ENCODE peak calls at places on chromosomes 2 and 18, in four cellular contexts. One of them, this sample, is unnamed.

GRCh38 chr2:127154985-127155650 is 48.2 kb upstream of the BIN1 start:
- DNase-seq in ovary: peak; percentile 39
- DNase-seq in CD4-positive, CD25-positive, alpha-beta regulatory T cell: no peak
- DNase-seq in PC-3: no peak
- DNase-seq in this sample: no peak

GRCh38 chr2:53460347-53460746 is 307.3 kb upstream of the CHAC2 start:
- DNase-seq in ovary: no peak
- DNase-seq in CD4-positive, CD25-positive, alpha-beta regulatory T cell: no peak
- DNase-seq in PC-3: peak; percentile 51
- DNase-seq in this sample: no peak

GRCh38 chr2:51290725-51291124 is 258.8 kb upstream of the NRXN1 start:
- DNase-seq in ovary: no peak
- DNase-seq in CD4-positive, CD25-positive, alpha-beta regulatory T cell: no peak
- DNase-seq in PC-3: peak; percentile 36
- DNase-seq in this sample: no peak

GRCh38 chr18:55086931-55087330 is 127.7 kb upstream of the CCDC68 start:
- DNase-seq in ovary: no peak
- DNase-seq in CD4-positive, CD25-positive, alpha-beta regulatory T cell: no peak
- DNase-seq in PC-3: no peak
- DNase-seq in this sample: no peak

GRCh38 chr2:1872602-1873183 is 128.4 kb upstream of the PXDN start:
- DNase-seq in ovary: no peak
- DNase-seq in CD4-positive, CD25-positive, alpha-beta regulatory T cell: no peak
- DNase-seq in PC-3: no peak
- DNase-seq in this sample: no peak

GRCh38 chr2:3253913-3254437 is 123.6 kb downstream of the EIPR1 start:
- DNase-seq in ovary: no peak
- DNase-seq in CD4-positive, CD25-positive, alpha-beta regulatory T cell: no peak
- DNase-seq in PC-3: no peak
- DNase-seq in this sample: no peak

GRCh38 chr2:56127773-56128170 is 56.0 kb upstream of the CCDC85A start:
- DNase-seq in ovary: no peak
- DNase-seq in CD4-positive, CD25-positive, alpha-beta regulatory T cell: no peak
- DNase-seq in PC-3: no peak
- DNase-seq in this sample: no peak

GRCh38 chr2:64751286-64752260 is 97.9 kb upstream of the SERTAD2 start:
- DNase-seq in ovary: peak; percentile 99
- DNase-seq in CD4-positive, CD25-positive, alpha-beta regulatory T cell: no peak
- DNase-seq in PC-3: peak; percentile 98
- DNase-seq in this sample: peak; percentile 27

GRCh38 chr18:22346968-22347611 is 70.6 kb downstream of the CTAGE1 start:
- DNase-seq in ovary: peak; percentile 77
- DNase-seq in CD4-positive, CD25-positive, alpha-beta regulatory T cell: no peak
- DNase-seq in PC-3: no peak
- DNase-seq in this sample: peak; percentile 62

GRCh38 chr2:112154246-112155110 is 16.3 kb downstream of the FBLN7 start:
- DNase-seq in ovary: no peak
- DNase-seq in CD4-positive, CD25-positive, alpha-beta regulatory T cell: peak; percentile 71
- DNase-seq in PC-3: no peak
- DNase-seq in this sample: no peak

GRCh38 chr2:138432971-138433370 is 68.6 kb upstream of the SPOPL start:
- DNase-seq in ovary: no peak
- DNase-seq in CD4-positive, CD25-positive, alpha-beta regulatory T cell: no peak
- DNase-seq in PC-3: no peak
- DNase-seq in this sample: peak; percentile 49

GRCh38 chr2:144849612-144850011 is 329.7 kb upstream of the ZEB2 start:
- DNase-seq in ovary: no peak
- DNase-seq in CD4-positive, CD25-positive, alpha-beta regulatory T cell: no peak
- DNase-seq in PC-3: no peak
- DNase-seq in this sample: no peak

GRCh38 chr2:223285505-223286265 is 233.7 kb downstream of the KCNE4 start:
- DNase-seq in ovary: no peak
- DNase-seq in CD4-positive, CD25-positive, alpha-beta regulatory T cell: no peak
- DNase-seq in PC-3: no peak
- DNase-seq in this sample: no peak

GRCh38 chr2:30385327-30385726 is 61.7 kb upstream of the LCLAT1 start:
- DNase-seq in ovary: no peak
- DNase-seq in CD4-positive, CD25-positive, alpha-beta regulatory T cell: no peak
- DNase-seq in PC-3: peak; percentile 39
- DNase-seq in this sample: peak; percentile 40

GRCh38 chr18:58005036-58005435 is 39.0 kb upstream of the NEDD4L start:
- DNase-seq in ovary: no peak
- DNase-seq in CD4-positive, CD25-positive, alpha-beta regulatory T cell: no peak
- DNase-seq in PC-3: peak; percentile 48
- DNase-seq in this sample: peak; percentile 58

GRCh38 chr2:241863021-241863954 is 4.6 kb upstream of the PDCD1 start:
- DNase-seq in ovary: peak; percentile 72
- DNase-seq in CD4-positive, CD25-positive, alpha-beta regulatory T cell: no peak
- DNase-seq in PC-3: no peak
- DNase-seq in this sample: no peak

GRCh38 chr2:227890495-227891079 is 19.2 kb downstream of the DAW1 start:
- DNase-seq in ovary: no peak
- DNase-seq in CD4-positive, CD25-positive, alpha-beta regulatory T cell: peak; percentile 22
- DNase-seq in PC-3: peak; percentile 80
- DNase-seq in this sample: no peak

GRCh38 chr18:79754022-79754761 is 43.5 kb upstream of the KCNG2 start:
- DNase-seq in ovary: no peak
- DNase-seq in CD4-positive, CD25-positive, alpha-beta regulatory T cell: no peak
- DNase-seq in PC-3: no peak
- DNase-seq in this sample: no peak

GRCh38 chr2:49860170-49860569 is 705.9 kb upstream of the FSHR start:
- DNase-seq in ovary: no peak
- DNase-seq in CD4-positive, CD25-positive, alpha-beta regulatory T cell: no peak
- DNase-seq in PC-3: no peak
- DNase-seq in this sample: no peak

GRCh38 chr2:171345971-171346722 is 87.6 kb downstream of the METTL8 start:
- DNase-seq in ovary: no peak
- DNase-seq in CD4-positive, CD25-positive, alpha-beta regulatory T cell: no peak
- DNase-seq in PC-3: peak; percentile 53
- DNase-seq in this sample: no peak

GRCh38 chr2:233477548-233478433 is 88.8 kb downstream of the USP40 start:
- DNase-seq in ovary: no peak
- DNase-seq in CD4-positive, CD25-positive, alpha-beta regulatory T cell: no peak
- DNase-seq in PC-3: no peak
- DNase-seq in this sample: no peak

GRCh38 chr18:9705183-9705864 is 2.8 kb upstream of the RAB31 start:
- DNase-seq in ovary: no peak
- DNase-seq in CD4-positive, CD25-positive, alpha-beta regulatory T cell: no peak
- DNase-seq in PC-3: peak; percentile 68
- DNase-seq in this sample: no peak

GRCh38 chr2:148978026-148978685 is 60.3 kb upstream of the LYPD6B start:
- DNase-seq in ovary: no peak
- DNase-seq in CD4-positive, CD25-positive, alpha-beta regulatory T cell: no peak
- DNase-seq in PC-3: no peak
- DNase-seq in this sample: no peak

GRCh38 chr2:44928660-44929471 is 12.6 kb upstream of the SIX3 start:
- DNase-seq in ovary: no peak
- DNase-seq in CD4-positive, CD25-positive, alpha-beta regulatory T cell: no peak
- DNase-seq in PC-3: no peak
- DNase-seq in this sample: no peak

GRCh38 chr2:237882510-237883481 is 23.4 kb downstream of the RAMP1 start:
- DNase-seq in ovary: no peak
- DNase-seq in CD4-positive, CD25-positive, alpha-beta regulatory T cell: no peak
- DNase-seq in PC-3: no peak
- DNase-seq in this sample: no peak

GRCh38 chr2:74441690-74442482 is at the start of gene RTKN:
- DNase-seq in ovary: peak; percentile 56
- DNase-seq in CD4-positive, CD25-positive, alpha-beta regulatory T cell: no peak
- DNase-seq in PC-3: peak; percentile 83
- DNase-seq in this sample: no peak

GRCh38 chr2:111117666-111118454 is 2.9 kb upstream of the BCL2L11 start:
- DNase-seq in ovary: peak; percentile 30
- DNase-seq in CD4-positive, CD25-positive, alpha-beta regulatory T cell: peak; percentile 25
- DNase-seq in PC-3: no peak
- DNase-seq in this sample: peak; percentile 68

GRCh38 chr2:111118455-111119003 is 2.2 kb upstream of the BCL2L11 start:
- DNase-seq in ovary: peak; percentile 38
- DNase-seq in CD4-positive, CD25-positive, alpha-beta regulatory T cell: no peak
- DNase-seq in PC-3: no peak
- DNase-seq in this sample: no peak

GRCh38 chr2:111113838-111114237 is 6.9 kb upstream of the BCL2L11 start:
- DNase-seq in ovary: no peak
- DNase-seq in CD4-positive, CD25-positive, alpha-beta regulatory T cell: no peak
- DNase-seq in PC-3: no peak
- DNase-seq in this sample: no peak

GRCh38 chr2:111116843-111117665 is 3.7 kb upstream of the BCL2L11 start:
- DNase-seq in ovary: peak; percentile 78
- DNase-seq in CD4-positive, CD25-positive, alpha-beta regulatory T cell: peak; percentile 63
- DNase-seq in PC-3: peak; percentile 87
- DNase-seq in this sample: peak; percentile 43

DNA sequence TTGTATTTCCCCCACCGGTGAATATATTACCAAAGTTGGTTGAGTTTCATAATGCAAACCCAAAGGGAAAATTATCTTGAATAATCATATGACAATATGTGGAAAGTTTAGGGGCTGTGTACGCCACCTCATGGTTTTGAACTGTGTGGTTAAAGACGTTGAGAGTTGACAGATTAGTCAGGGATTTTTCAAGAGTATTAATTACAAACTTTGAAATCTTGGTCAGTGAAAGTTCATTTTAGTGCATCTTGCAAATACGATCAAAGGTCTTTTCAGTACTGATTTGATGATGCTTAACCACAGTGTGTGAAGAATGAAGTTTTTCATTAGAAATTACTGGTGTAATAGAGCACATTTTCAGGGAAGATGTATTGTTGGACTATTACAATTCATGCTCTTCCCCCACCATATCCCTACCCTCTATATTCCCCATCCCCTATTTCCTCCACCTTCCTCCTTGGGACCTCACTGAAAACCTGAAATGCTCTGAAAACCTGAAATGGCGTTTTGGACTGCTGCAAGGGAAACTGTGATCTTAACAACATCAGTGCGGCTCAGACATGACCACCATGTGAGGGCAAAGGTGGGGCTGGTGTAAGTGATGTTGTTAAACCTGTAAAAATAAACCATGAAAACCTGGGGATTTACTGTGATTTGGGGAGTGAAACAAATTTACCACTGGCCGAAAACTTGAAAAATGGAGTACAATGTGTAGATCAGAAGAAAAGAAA is 4.5 kb upstream of the BCL2L11 start:
- DNase-seq in ovary: no peak
- DNase-seq in CD4-positive, CD25-positive, alpha-beta regulatory T cell: peak; percentile 8
- DNase-seq in PC-3: peak; percentile 17
- DNase-seq in this sample: no peak
- H3K27me3 ChIP-seq in ovary: no peaks in the 10 kb centered on the region
- H3K27me3 ChIP-seq in CD4-positive, CD25-positive, alpha-beta regulatory T cell: peaks cover 49% of the 10 kb centered on the region
- H3K27me3 ChIP-seq in PC-3: no peaks in the 10 kb centered on the region
- H3K27me3 ChIP-seq in this sample: peaks cover 17% of the 10 kb centered on the region

GRCh38 chr2:206257861-206258260 is 16.6 kb upstream of the ZDBF2 start:
- DNase-seq in ovary: no peak
- DNase-seq in CD4-positive, CD25-positive, alpha-beta regulatory T cell: no peak
- DNase-seq in PC-3: no peak
- DNase-seq in this sample: no peak
- H3K27me3 ChIP-seq in ovary: no peaks in the 10 kb centered on the region
- H3K27me3 ChIP-seq in CD4-positive, CD25-positive, alpha-beta regulatory T cell: peaks cover 31% of the 10 kb centered on the region
- H3K27me3 ChIP-seq in PC-3: peaks cover 42% of the 10 kb centered on the region
- H3K27me3 ChIP-seq in this sample: peaks cover 46% of the 10 kb centered on the region

GRCh38 chr2:27262379-27263286 is at the start of gene SLC30A3:
- DNase-seq in ovary: peak; percentile 59
- DNase-seq in CD4-positive, CD25-positive, alpha-beta regulatory T cell: peak; percentile 25
- DNase-seq in PC-3: no peak
- DNase-seq in this sample: no peak
- H3K27me3 ChIP-seq in ovary: no peaks in the 10 kb centered on the region
- H3K27me3 ChIP-seq in CD4-positive, CD25-positive, alpha-beta regulatory T cell: peaks cover 33% of the 10 kb centered on the region
- H3K27me3 ChIP-seq in PC-3: peaks cover 54% of the 10 kb centered on the region
- H3K27me3 ChIP-seq in this sample: peaks cover 66% of the 10 kb centered on the region

DNA sequence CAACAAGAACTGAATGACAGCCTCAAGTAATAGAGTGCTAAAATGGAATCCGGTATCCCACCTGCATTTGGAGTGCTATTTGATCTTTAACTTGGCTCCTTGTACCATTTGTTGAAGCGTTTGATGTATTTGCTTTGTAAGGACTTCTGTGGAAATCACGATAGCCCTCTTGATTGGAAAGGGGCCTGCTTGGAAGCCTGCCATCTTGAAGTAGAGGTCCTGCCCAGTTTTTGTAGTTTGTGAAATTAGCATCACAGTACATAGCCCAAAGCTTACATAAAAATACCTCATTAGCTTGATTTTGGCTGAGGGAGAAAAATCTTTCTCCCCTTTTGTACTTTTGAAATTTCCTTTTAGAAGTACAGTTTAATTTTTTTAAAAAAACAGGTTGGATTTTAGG is 2.7 kb downstream of the CDCA7 start:
- DNase-seq in ovary: no peak
- DNase-seq in CD4-positive, CD25-positive, alpha-beta regulatory T cell: no peak
- DNase-seq in PC-3: no peak
- DNase-seq in this sample: no peak
- H3K27me3 ChIP-seq in ovary: no peaks in the 10 kb centered on the region
- H3K27me3 ChIP-seq in CD4-positive, CD25-positive, alpha-beta regulatory T cell: peaks cover 5% of the 10 kb centered on the region
- H3K27me3 ChIP-seq in PC-3: no peaks in the 10 kb centered on the region
- H3K27me3 ChIP-seq in this sample: no peaks in the 10 kb centered on the region

GRCh38 chr18:75204262-75204977 is 4.5 kb downstream of the PTGR3 start:
- DNase-seq in ovary: peak; percentile 72
- DNase-seq in CD4-positive, CD25-positive, alpha-beta regulatory T cell: no peak
- DNase-seq in PC-3: no peak
- DNase-seq in this sample: no peak
- H3K27me3 ChIP-seq in ovary: no peaks in the 10 kb centered on the region
- H3K27me3 ChIP-seq in CD4-positive, CD25-positive, alpha-beta regulatory T cell: no peaks in the 10 kb centered on the region
- H3K27me3 ChIP-seq in PC-3: no peaks in the 10 kb centered on the region
- H3K27me3 ChIP-seq in this sample: no peaks in the 10 kb centered on the region

GRCh38 chr2:26595146-26595545 is 46.0 kb downstream of the CIB4 start:
- DNase-seq in ovary: no peak
- DNase-seq in CD4-positive, CD25-positive, alpha-beta regulatory T cell: no peak
- DNase-seq in PC-3: no peak
- DNase-seq in this sample: no peak
- H3K27me3 ChIP-seq in ovary: no peaks in the 10 kb centered on the region
- H3K27me3 ChIP-seq in CD4-positive, CD25-positive, alpha-beta regulatory T cell: peaks cover 15% of the 10 kb centered on the region
- H3K27me3 ChIP-seq in PC-3: peaks cover 62% of the 10 kb centered on the region
- H3K27me3 ChIP-seq in this sample: peaks cover 21% of the 10 kb centered on the region

DNA sequence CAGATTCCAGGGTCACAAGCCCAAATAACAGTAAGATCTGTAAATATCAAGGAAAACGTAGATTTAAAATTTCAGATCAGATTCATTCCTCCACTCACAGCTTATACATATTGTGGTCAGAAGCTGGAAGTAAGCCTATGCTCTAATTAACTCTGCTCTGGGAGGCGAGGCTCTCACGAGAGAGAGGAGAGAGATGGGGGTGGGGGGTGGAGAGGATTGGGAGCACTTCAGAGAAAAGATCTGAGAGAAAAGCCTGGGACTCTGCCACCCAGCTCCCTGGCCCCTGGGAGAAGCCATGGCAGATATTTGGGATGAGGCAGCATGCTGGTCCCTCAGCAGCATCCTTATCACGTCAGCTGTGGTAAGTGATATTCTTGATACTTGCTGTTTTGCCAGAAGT is 265.2 kb downstream of the HRH4 start:
- DNase-seq in ovary: no peak
- DNase-seq in CD4-positive, CD25-positive, alpha-beta regulatory T cell: no peak
- DNase-seq in PC-3: no peak
- DNase-seq in this sample: no peak
- H3K27me3 ChIP-seq in ovary: no peaks in the 10 kb centered on the region
- H3K27me3 ChIP-seq in CD4-positive, CD25-positive, alpha-beta regulatory T cell: peaks cover 2% of the 10 kb centered on the region
- H3K27me3 ChIP-seq in PC-3: peaks cover 67% of the 10 kb centered on the region
- H3K27me3 ChIP-seq in this sample: no peaks in the 10 kb centered on the region